ENCODE peak calls at places on chromosomes 16 and 17, in nine cellular contexts. One of them, this sample, is unnamed.

GRCh38 chr16:14014284-14014625 is 56.9 kb upstream of the MRTFB start:
- DNase-seq in amniotic stem cell: no peak
- DNase-seq in psoas muscle: no peak
- DNase-seq in tibial nerve: no peak
- DNase-seq in posterior vena cava: no peak
- DNase-seq in NCI-H2107: no peak
- DNase-seq in GM20000: no peak
- DNase-seq in SK-N-DZ: no peak
- DNase-seq in CD8-positive, alpha-beta memory T cell: no peak
- DNase-seq in this sample: no peak

GRCh38 chr16:27745348-27745747 is 195.4 kb downstream of the KATNIP start:
- DNase-seq in SK-N-DZ: no peak
- DNase-seq in NCI-H2107: no peak
- DNase-seq in amniotic stem cell: no peak
- DNase-seq in psoas muscle: no peak
- DNase-seq in tibial nerve: no peak
- DNase-seq in CD8-positive, alpha-beta memory T cell: no peak
- DNase-seq in posterior vena cava: no peak
- DNase-seq in GM20000: no peak
- DNase-seq in this sample: no peak

GRCh38 chr16:85471469-85472431 is 141.4 kb upstream of the GSE1 start:
- DNase-seq in amniotic stem cell: no peak
- DNase-seq in tibial nerve: no peak
- DNase-seq in CD8-positive, alpha-beta memory T cell: no peak
- DNase-seq in posterior vena cava: no peak
- DNase-seq in SK-N-DZ: no peak
- DNase-seq in GM20000: no peak
- DNase-seq in NCI-H2107: peak
- DNase-seq in psoas muscle: no peak
- DNase-seq in this sample: no peak

GRCh38 chr16:80946481-80946880 is 60.2 kb downstream of the CMC2 start:
- DNase-seq in posterior vena cava: no peak
- DNase-seq in tibial nerve: no peak
- DNase-seq in CD8-positive, alpha-beta memory T cell: no peak
- DNase-seq in GM20000: no peak
- DNase-seq in NCI-H2107: no peak
- DNase-seq in psoas muscle: no peak
- DNase-seq in amniotic stem cell: no peak
- DNase-seq in SK-N-DZ: no peak
- DNase-seq in this sample: no peak

GRCh38 chr16:84885024-84885910 is 65.5 kb downstream of the CRISPLD2 start:
- DNase-seq in GM20000: no peak
- DNase-seq in tibial nerve: peak
- DNase-seq in SK-N-DZ: no peak
- DNase-seq in amniotic stem cell: no peak
- DNase-seq in posterior vena cava: no peak
- DNase-seq in psoas muscle: peak
- DNase-seq in CD8-positive, alpha-beta memory T cell: no peak
- DNase-seq in NCI-H2107: no peak
- DNase-seq in this sample: no peak

GRCh38 chr17:49951362-49952080 is 17.5 kb upstream of the DLX4 start:
- DNase-seq in amniotic stem cell: no peak
- DNase-seq in CD8-positive, alpha-beta memory T cell: no peak
- DNase-seq in psoas muscle: no peak
- DNase-seq in SK-N-DZ: no peak
- DNase-seq in posterior vena cava: no peak
- DNase-seq in GM20000: no peak
- DNase-seq in NCI-H2107: no peak
- DNase-seq in tibial nerve: no peak
- DNase-seq in this sample: no peak

GRCh38 chr17:76087531-76087930 is 8.5 kb downstream of the ZACN start:
- DNase-seq in amniotic stem cell: no peak
- DNase-seq in SK-N-DZ: no peak
- DNase-seq in GM20000: no peak
- DNase-seq in NCI-H2107: no peak
- DNase-seq in posterior vena cava: peak
- DNase-seq in psoas muscle: no peak
- DNase-seq in CD8-positive, alpha-beta memory T cell: no peak
- DNase-seq in tibial nerve: no peak
- DNase-seq in this sample: no peak

GRCh38 chr17:4492762-4493561 is 5.7 kb upstream of the SPNS2 start:
- DNase-seq in GM20000: no peak
- DNase-seq in NCI-H2107: no peak
- DNase-seq in amniotic stem cell: no peak
- DNase-seq in SK-N-DZ: no peak
- DNase-seq in psoas muscle: no peak
- DNase-seq in posterior vena cava: peak
- DNase-seq in tibial nerve: no peak
- DNase-seq in CD8-positive, alpha-beta memory T cell: no peak
- DNase-seq in this sample: no peak

GRCh38 chr17:57574040-57574513 is 171.0 kb downstream of the CCDC182 start:
- DNase-seq in posterior vena cava: no peak
- DNase-seq in tibial nerve: peak
- DNase-seq in psoas muscle: peak
- DNase-seq in NCI-H2107: no peak
- DNase-seq in GM20000: no peak
- DNase-seq in CD8-positive, alpha-beta memory T cell: no peak
- DNase-seq in SK-N-DZ: no peak
- DNase-seq in amniotic stem cell: no peak
- DNase-seq in this sample: no peak

GRCh38 chr16:87266846-87267245 is 50.3 kb downstream of the C16orf95 start:
- DNase-seq in NCI-H2107: no peak
- DNase-seq in SK-N-DZ: no peak
- DNase-seq in GM20000: no peak
- DNase-seq in amniotic stem cell: no peak
- DNase-seq in tibial nerve: no peak
- DNase-seq in psoas muscle: no peak
- DNase-seq in CD8-positive, alpha-beta memory T cell: no peak
- DNase-seq in posterior vena cava: no peak
- DNase-seq in this sample: no peak

GRCh38 chr17:83196088-83196765 is 116.8 kb downstream of the METRNL start:
- DNase-seq in CD8-positive, alpha-beta memory T cell: no peak
- DNase-seq in amniotic stem cell: no peak
- DNase-seq in GM20000: no peak
- DNase-seq in psoas muscle: peak
- DNase-seq in NCI-H2107: no peak
- DNase-seq in posterior vena cava: peak
- DNase-seq in SK-N-DZ: no peak
- DNase-seq in tibial nerve: peak
- DNase-seq in this sample: no peak

GRCh38 chr17:58242171-58242784 is 3.9 kb downstream of the LPO start:
- DNase-seq in tibial nerve: no peak
- DNase-seq in psoas muscle: no peak
- DNase-seq in NCI-H2107: no peak
- DNase-seq in SK-N-DZ: no peak
- DNase-seq in CD8-positive, alpha-beta memory T cell: no peak
- DNase-seq in posterior vena cava: no peak
- DNase-seq in GM20000: no peak
- DNase-seq in amniotic stem cell: no peak
- DNase-seq in this sample: no peak

GRCh38 chr16:75644240-75645012 is 3.0 kb downstream of the KARS1 start:
- DNase-seq in amniotic stem cell: no peak
- DNase-seq in CD8-positive, alpha-beta memory T cell: no peak
- DNase-seq in GM20000: no peak
- DNase-seq in tibial nerve: no peak
- DNase-seq in psoas muscle: no peak
- DNase-seq in SK-N-DZ: no peak
- DNase-seq in NCI-H2107: no peak
- DNase-seq in posterior vena cava: no peak
- DNase-seq in this sample: no peak

GRCh38 chr17:21253646-21254441 is 634 bp upstream of the NATD1 start:
- DNase-seq in GM20000: no peak
- DNase-seq in amniotic stem cell: no peak
- DNase-seq in NCI-H2107: no peak
- DNase-seq in psoas muscle: no peak
- DNase-seq in posterior vena cava: no peak
- DNase-seq in CD8-positive, alpha-beta memory T cell: no peak
- DNase-seq in tibial nerve: no peak
- DNase-seq in SK-N-DZ: no peak
- DNase-seq in this sample: no peak

GRCh38 chr17:40260528-40260927 is 27.2 kb upstream of the CDC6 start:
- DNase-seq in amniotic stem cell: no peak
- DNase-seq in tibial nerve: no peak
- DNase-seq in SK-N-DZ: no peak
- DNase-seq in GM20000: no peak
- DNase-seq in NCI-H2107: no peak
- DNase-seq in CD8-positive, alpha-beta memory T cell: no peak
- DNase-seq in posterior vena cava: no peak
- DNase-seq in psoas muscle: no peak
- DNase-seq in this sample: no peak